ENCODE peak calls at places on chromosomes 16 and 17, in seven cellular contexts. I, B, P, Q, A, L and C are unnamed samples.
A peak's percentile ranks its signal among the peaks of the same experiment; 100 is the strongest.

GRCh38 chr16:90046122-90046970 is 27.1 kb upstream of the DBNDD1 start:
- DNase-seq in I (no peak), B (no peak), P (no peak), Q (no peak), A (no peak), L (no peak), C (no peak)

GRCh38 chr16:23527961-23528634 is 17.8 kb upstream of the GGA2 start:
- DNase-seq in I (no peak), B (no peak), P (no peak), Q (no peak), A (no peak), L (no peak), C (no peak)

GRCh38 chr17:10067446-10068143 is 130.8 kb downstream of the GAS7 start:
- DNase-seq in I (no peak), B (no peak), P (no peak), Q (no peak), A (no peak), L (no peak), C (no peak)

GRCh38 chr16:48622456-48623303 is 12.7 kb upstream of the N4BP1 start:
- DNase-seq in I (no peak), B (no peak), P (no peak), Q (no peak), A (no peak), L (no peak), C (peak; percentile 47)

GRCh38 chr17:45813051-45813731 is 29.1 kb downstream of the CRHR1 start:
- DNase-seq in I (no peak), B (no peak), P (no peak), Q (no peak), A (no peak), L (no peak), C (no peak)

GRCh38 chr17:31541559-31541958 is 150.1 kb downstream of the RAB11FIP4 start:
- DNase-seq in I (no peak), B (no peak), P (no peak), Q (no peak), A (no peak), L (no peak), C (no peak)

GRCh38 chr16:85425061-85425662 is 188.0 kb upstream of the GSE1 start:
- DNase-seq in I (no peak), B (no peak), P (no peak), Q (no peak), A (no peak), L (no peak), C (no peak)

GRCh38 chr17:77881545-77881944 is 77.0 kb upstream of the TNRC6C start:
- DNase-seq in I (peak; percentile 67), B (peak; percentile 62), P (peak; percentile 78), Q (peak; percentile 54), A (peak; percentile 89), L (no peak), C (peak; percentile 87)

GRCh38 chr16:17434006-17434405 is 36.8 kb downstream of the XYLT1 start:
- DNase-seq in I (no peak), B (no peak), P (no peak), Q (no peak), A (no peak), L (no peak), C (no peak)

GRCh38 chr17:76646712-76647111 is 3.2 kb upstream of the ST6GALNAC1 start:
- DNase-seq in I (no peak), B (no peak), P (no peak), Q (no peak), A (no peak), L (no peak), C (no peak)

GRCh38 chr17:7238418-7239090 is 703 bp downstream of the PHF23 start:
- DNase-seq in I (no peak), B (no peak), P (peak; percentile 28), Q (no peak), A (no peak), L (no peak), C (no peak)

GRCh38 chr16:11639925-11640899 is 28.0 kb upstream of the SNN start:
- DNase-seq in I (no peak), B (no peak), P (no peak), Q (no peak), A (no peak), L (no peak), C (no peak)